ENCODE peak calls at places on chromosomes 2 and 18, in five cellular contexts. One of them, this sample, is unnamed.

GRCh38 chr2:64854773-64855237 is 134.4 kb upstream of the SLC1A4 start:
- DNase-seq in EH: peak
- DNase-seq in choroid plexus epithelial cell: peak
- DNase-seq in activated T-cell treated with anti-CD3 and anti-CD28 coated beads for 24 hours: no peak
- DNase-seq in suprapubic skin: peak
- DNase-seq in this sample: no peak

GRCh38 chr2:239919779-239920545 is 105.2 kb downstream of the NDUFA10 start:
- DNase-seq in EH: no peak
- DNase-seq in choroid plexus epithelial cell: no peak
- DNase-seq in activated T-cell treated with anti-CD3 and anti-CD28 coated beads for 24 hours: no peak
- DNase-seq in suprapubic skin: peak
- DNase-seq in this sample: no peak

GRCh38 chr2:238684362-238685326 is 163.2 kb upstream of the TWIST2 start:
- DNase-seq in suprapubic skin: no peak
- DNase-seq in choroid plexus epithelial cell: peak
- DNase-seq in EH: peak
- DNase-seq in activated T-cell treated with anti-CD3 and anti-CD28 coated beads for 24 hours: no peak
- DNase-seq in this sample: peak

GRCh38 chr2:84939426-84940087 is 31.4 kb upstream of the KCMF1 start:
- DNase-seq in activated T-cell treated with anti-CD3 and anti-CD28 coated beads for 24 hours: peak
- DNase-seq in choroid plexus epithelial cell: no peak
- DNase-seq in suprapubic skin: no peak
- DNase-seq in EH: no peak
- DNase-seq in this sample: no peak

GRCh38 chr18:23155537-23155936 is 20.3 kb downstream of the CABLES1 start:
- DNase-seq in suprapubic skin: no peak
- DNase-seq in EH: peak
- DNase-seq in activated T-cell treated with anti-CD3 and anti-CD28 coated beads for 24 hours: no peak
- DNase-seq in choroid plexus epithelial cell: no peak
- DNase-seq in this sample: no peak

GRCh38 chr18:74342416-74343043 is 26.9 kb downstream of the C18orf63 start:
- DNase-seq in activated T-cell treated with anti-CD3 and anti-CD28 coated beads for 24 hours: no peak
- DNase-seq in suprapubic skin: no peak
- DNase-seq in choroid plexus epithelial cell: peak
- DNase-seq in EH: peak
- DNase-seq in this sample: peak

GRCh38 chr2:85838181-85838580 is 50.6 kb downstream of the ST3GAL5 start:
- DNase-seq in suprapubic skin: no peak
- DNase-seq in activated T-cell treated with anti-CD3 and anti-CD28 coated beads for 24 hours: no peak
- DNase-seq in choroid plexus epithelial cell: peak
- DNase-seq in EH: no peak
- DNase-seq in this sample: no peak

GRCh38 chr2:27092696-27093429 is 6.3 kb downstream of the KHK start:
- DNase-seq in activated T-cell treated with anti-CD3 and anti-CD28 coated beads for 24 hours: no peak
- DNase-seq in suprapubic skin: no peak
- DNase-seq in EH: peak
- DNase-seq in choroid plexus epithelial cell: no peak
- DNase-seq in this sample: no peak

GRCh38 chr2:95346236-95346737 is 49.1 kb downstream of the KCNIP3 start:
- DNase-seq in activated T-cell treated with anti-CD3 and anti-CD28 coated beads for 24 hours: no peak
- DNase-seq in choroid plexus epithelial cell: peak
- DNase-seq in suprapubic skin: no peak
- DNase-seq in EH: peak
- DNase-seq in this sample: no peak

GRCh38 chr18:49564435-49564834 is 2.6 kb downstream of the LIPG start:
- DNase-seq in suprapubic skin: no peak
- DNase-seq in EH: no peak
- DNase-seq in activated T-cell treated with anti-CD3 and anti-CD28 coated beads for 24 hours: no peak
- DNase-seq in choroid plexus epithelial cell: no peak
- DNase-seq in this sample: no peak

GRCh38 chr2:68726608-68727367 is 7.8 kb upstream of the ARHGAP25 start:
- DNase-seq in EH: no peak
- DNase-seq in activated T-cell treated with anti-CD3 and anti-CD28 coated beads for 24 hours: peak
- DNase-seq in choroid plexus epithelial cell: no peak
- DNase-seq in suprapubic skin: no peak
- DNase-seq in this sample: no peak

GRCh38 chr18:36420826-36421225 is 123.3 kb downstream of the FHOD3 start:
- DNase-seq in suprapubic skin: no peak
- DNase-seq in activated T-cell treated with anti-CD3 and anti-CD28 coated beads for 24 hours: no peak
- DNase-seq in EH: peak
- DNase-seq in choroid plexus epithelial cell: no peak
- DNase-seq in this sample: no peak

GRCh38 chr2:40201425-40201824 is 250.5 kb downstream of the SLC8A1 start:
- DNase-seq in activated T-cell treated with anti-CD3 and anti-CD28 coated beads for 24 hours: no peak
- DNase-seq in suprapubic skin: no peak
- DNase-seq in choroid plexus epithelial cell: no peak
- DNase-seq in EH: peak
- DNase-seq in this sample: no peak

GRCh38 chr2:54496920-54497319 is 40.8 kb downstream of the SPTBN1 start:
- DNase-seq in choroid plexus epithelial cell: no peak
- DNase-seq in activated T-cell treated with anti-CD3 and anti-CD28 coated beads for 24 hours: no peak
- DNase-seq in suprapubic skin: no peak
- DNase-seq in EH: no peak
- DNase-seq in this sample: no peak

GRCh38 chr18:50240083-50240563 is 26.2 kb downstream of the CFAP53 start:
- DNase-seq in EH: no peak
- DNase-seq in choroid plexus epithelial cell: no peak
- DNase-seq in activated T-cell treated with anti-CD3 and anti-CD28 coated beads for 24 hours: no peak
- DNase-seq in suprapubic skin: no peak
- DNase-seq in this sample: no peak

GRCh38 chr2:148842050-148842449 is 33.0 kb upstream of the KIF5C start:
- DNase-seq in EH: no peak
- DNase-seq in suprapubic skin: no peak
- DNase-seq in choroid plexus epithelial cell: no peak
- DNase-seq in activated T-cell treated with anti-CD3 and anti-CD28 coated beads for 24 hours: no peak
- DNase-seq in this sample: no peak

GRCh38 chr18:57644540-57644939 is 22.9 kb upstream of the NARS1 start:
- DNase-seq in choroid plexus epithelial cell: peak
- DNase-seq in EH: peak
- DNase-seq in activated T-cell treated with anti-CD3 and anti-CD28 coated beads for 24 hours: no peak
- DNase-seq in suprapubic skin: no peak
- DNase-seq in this sample: no peak

GRCh38 chr18:13620206-13620672 is 106.1 kb downstream of the FAM210A start:
- DNase-seq in choroid plexus epithelial cell: no peak
- DNase-seq in activated T-cell treated with anti-CD3 and anti-CD28 coated beads for 24 hours: no peak
- DNase-seq in EH: no peak
- DNase-seq in suprapubic skin: no peak
- DNase-seq in this sample: no peak

GRCh38 chr2:1550076-1550475 is 136.8 kb downstream of the TPO start:
- DNase-seq in EH: no peak
- DNase-seq in suprapubic skin: no peak
- DNase-seq in activated T-cell treated with anti-CD3 and anti-CD28 coated beads for 24 hours: no peak
- DNase-seq in choroid plexus epithelial cell: no peak
- DNase-seq in this sample: no peak

GRCh38 chr2:214492608-214493007 is 81.8 kb downstream of the VWC2L start:
- DNase-seq in choroid plexus epithelial cell: no peak
- DNase-seq in activated T-cell treated with anti-CD3 and anti-CD28 coated beads for 24 hours: no peak
- DNase-seq in EH: no peak
- DNase-seq in suprapubic skin: no peak
- DNase-seq in this sample: no peak

GRCh38 chr18:13889661-13890060 is 25.7 kb downstream of the MC2R start:
- DNase-seq in EH: no peak
- DNase-seq in suprapubic skin: no peak
- DNase-seq in activated T-cell treated with anti-CD3 and anti-CD28 coated beads for 24 hours: no peak
- DNase-seq in choroid plexus epithelial cell: no peak
- DNase-seq in this sample: peak

GRCh38 chr2:137886432-137886831 is 77.8 kb upstream of the HNMT start:
- DNase-seq in EH: no peak
- DNase-seq in activated T-cell treated with anti-CD3 and anti-CD28 coated beads for 24 hours: no peak
- DNase-seq in choroid plexus epithelial cell: no peak
- DNase-seq in suprapubic skin: no peak
- DNase-seq in this sample: peak

GRCh38 chr2:205580591-205580990 is 101.7 kb upstream of the NRP2 start:
- DNase-seq in EH: peak
- DNase-seq in suprapubic skin: no peak
- DNase-seq in activated T-cell treated with anti-CD3 and anti-CD28 coated beads for 24 hours: no peak
- DNase-seq in choroid plexus epithelial cell: peak
- DNase-seq in this sample: no peak

GRCh38 chr2:124050833-124051497 is 25.9 kb downstream of the CNTNAP5 start:
- DNase-seq in activated T-cell treated with anti-CD3 and anti-CD28 coated beads for 24 hours: no peak
- DNase-seq in choroid plexus epithelial cell: no peak
- DNase-seq in EH: no peak
- DNase-seq in suprapubic skin: no peak
- DNase-seq in this sample: no peak

GRCh38 chr2:157677941-157678340 is 49.3 kb upstream of the ACVR1C start:
- DNase-seq in suprapubic skin: no peak
- DNase-seq in choroid plexus epithelial cell: no peak
- DNase-seq in activated T-cell treated with anti-CD3 and anti-CD28 coated beads for 24 hours: no peak
- DNase-seq in EH: no peak
- DNase-seq in this sample: no peak

GRCh38 chr2:120734930-120735611 is 597 bp upstream of the GLI2 start:
- DNase-seq in activated T-cell treated with anti-CD3 and anti-CD28 coated beads for 24 hours: no peak
- DNase-seq in EH: peak
- DNase-seq in choroid plexus epithelial cell: peak
- DNase-seq in suprapubic skin: no peak
- DNase-seq in this sample: no peak

GRCh38 chr2:160062283-160063005 is at the start of gene PLA2R1:
- DNase-seq in choroid plexus epithelial cell: peak
- DNase-seq in activated T-cell treated with anti-CD3 and anti-CD28 coated beads for 24 hours: no peak
- DNase-seq in suprapubic skin: peak
- DNase-seq in EH: peak
- DNase-seq in this sample: peak

GRCh38 chr2:16170675-16171424 is 230.5 kb downstream of the MYCN start:
- DNase-seq in EH: no peak
- DNase-seq in suprapubic skin: no peak
- DNase-seq in activated T-cell treated with anti-CD3 and anti-CD28 coated beads for 24 hours: no peak
- DNase-seq in choroid plexus epithelial cell: no peak
- DNase-seq in this sample: no peak

GRCh38 chr2:64492821-64493220 is 31.3 kb upstream of the AFTPH start:
- DNase-seq in choroid plexus epithelial cell: no peak
- DNase-seq in EH: no peak
- DNase-seq in activated T-cell treated with anti-CD3 and anti-CD28 coated beads for 24 hours: no peak
- DNase-seq in suprapubic skin: no peak
- DNase-seq in this sample: no peak

GRCh38 chr2:105431367-105432088 is 32.7 kb upstream of the FHL2 start:
- DNase-seq in activated T-cell treated with anti-CD3 and anti-CD28 coated beads for 24 hours: no peak
- DNase-seq in suprapubic skin: no peak
- DNase-seq in EH: peak
- DNase-seq in choroid plexus epithelial cell: peak
- DNase-seq in this sample: no peak

GRCh38 chr18:74540689-74541421 is 6.6 kb downstream of the CNDP1 start:
- DNase-seq in suprapubic skin: no peak
- DNase-seq in activated T-cell treated with anti-CD3 and anti-CD28 coated beads for 24 hours: no peak
- DNase-seq in EH: peak
- DNase-seq in choroid plexus epithelial cell: peak
- DNase-seq in this sample: no peak

GRCh38 chr2:138997849-138998517 is 217.8 kb upstream of the NXPH2 start:
- DNase-seq in activated T-cell treated with anti-CD3 and anti-CD28 coated beads for 24 hours: no peak
- DNase-seq in choroid plexus epithelial cell: peak
- DNase-seq in suprapubic skin: no peak
- DNase-seq in EH: no peak
- DNase-seq in this sample: peak